ENCODE peak calls at places on chromosome 6, in seven cellular contexts. F is foreskin keratinocyte, V is brain microvascular endothelial cell, T is fibroblast of mammary gland, O is left colon, K is SK-N-DZ, A is small intestine. G is an unnamed sample.

GRCh38 chr6:11007715-11008608 is 36.1 kb downstream of the ELOVL2 start:
- DNase-seq in A (no peak), F (peak; percentile 70), O (no peak), K (no peak), T (peak; percentile 63), V (peak; percentile 48), G (no peak)

GRCh38 chr6:31558318-31558625 is 10.9 kb downstream of the NFKBIL1 start:
- DNase-seq in K (no peak), V (no peak), F (no peak), A (no peak), T (no peak), O (no peak), G (no peak)

GRCh38 chr6:6742535-6742934 is 154.0 kb downstream of the LY86 start:
- DNase-seq in O (no peak), F (no peak), A (no peak), K (no peak), V (no peak), T (no peak), G (no peak)

GRCh38 chr6:27684264-27685211 is 211.6 kb upstream of the ZNF184 start:
- DNase-seq in K (peak; percentile 21), V (peak; percentile 94), A (peak; percentile 42), O (peak; percentile 56), T (peak; percentile 90), F (peak; percentile 94), G (peak; percentile 86)

GRCh38 chr6:39062014-39062740 is 13.6 kb downstream of the GLP1R start:
- DNase-seq in T (no peak), K (peak; percentile 10), F (no peak), V (no peak), O (no peak), A (no peak), G (no peak)

GRCh38 chr6:38805682-38806081 is 90.6 kb downstream of the DNAH8 start:
- DNase-seq in F (no peak), A (peak; percentile 69), V (no peak), K (no peak), T (no peak), O (no peak), G (no peak)

GRCh38 chr6:131281471-131282270 is 146.4 kb downstream of the AKAP7 start:
- DNase-seq in F (no peak), T (peak; percentile 23), V (peak; percentile 16), A (peak; percentile 55), O (peak; percentile 36), K (no peak), G (no peak)

GRCh38 chr6:19837511-19838441 is 606 bp downstream of the ID4 start:
- DNase-seq in T (no peak), A (peak; percentile 17), K (peak; percentile 40), V (no peak), F (no peak), O (peak; percentile 44), G (no peak)

GRCh38 chr6:88512951-88513350 is 346.8 kb upstream of the CNR1 start:
- DNase-seq in A (no peak), K (no peak), F (peak; percentile 11), O (no peak), T (no peak), V (no peak), G (no peak)

GRCh38 chr6:100664274-100665040 is 199.7 kb upstream of the SIM1 start:
- DNase-seq in V (no peak), O (no peak), F (peak; percentile 21), A (peak; percentile 22), K (peak; percentile 9), T (peak; percentile 63), G (no peak)

GRCh38 chr6:56866917-56867522 is 87.9 kb upstream of the BEND6 start:
- DNase-seq in O (no peak), K (no peak), A (no peak), F (peak; percentile 10), T (peak; percentile 61), V (peak; percentile 29), G (no peak)

GRCh38 chr6:19153270-19153980 is 683.7 kb upstream of the ID4 start:
- DNase-seq in F (no peak), V (peak; percentile 76), T (peak; percentile 20), K (no peak), O (no peak), A (no peak), G (no peak)

GRCh38 chr6:138129190-138129589 is 22.0 kb upstream of the PERP start:
- DNase-seq in A (no peak), T (no peak), F (no peak), K (no peak), O (no peak), V (no peak), G (no peak)

GRCh38 chr6:20564269-20564668 is 30.0 kb downstream of the CDKAL1 start:
- DNase-seq in A (peak; percentile 18), V (no peak), F (peak; percentile 20), T (peak; percentile 35), O (no peak), K (no peak), G (no peak)

GRCh38 chr6:75204222-75204958 is 1.5 kb downstream of the COL12A1 start:
- DNase-seq in V (peak; percentile 91), K (peak; percentile 72), F (peak; percentile 85), O (peak; percentile 63), A (peak; percentile 54), T (peak; percentile 96), G (peak; percentile 75)

GRCh38 chr6:170371588-170371987 is 65.0 kb downstream of the FAM120B start:
- DNase-seq in A (no peak), V (no peak), K (peak; percentile 73), T (no peak), O (no peak), F (no peak), G (no peak)

GRCh38 chr6:1029196-1029595 is 282.7 kb upstream of the FOXQ1 start:
- DNase-seq in V (no peak), A (no peak), K (no peak), O (no peak), T (no peak), F (no peak), G (no peak)

GRCh38 chr6:6728169-6728941 is 139.8 kb downstream of the LY86 start:
- DNase-seq in F (no peak), K (no peak), O (no peak), V (no peak), T (no peak), A (no peak), G (no peak)

GRCh38 chr6:38943964-38944363 is 104.6 kb upstream of the GLP1R start:
- DNase-seq in K (no peak), T (no peak), V (no peak), A (no peak), F (no peak), O (no peak), G (no peak)

GRCh38 chr6:79712144-79712543 is 81.0 kb downstream of the SH3BGRL2 start:
- DNase-seq in V (no peak), O (no peak), K (no peak), T (no peak), F (no peak), A (no peak), G (no peak)

GRCh38 chr6:111793711-111794111 is 79.5 kb downstream of the FYN start:
- DNase-seq in K (peak; percentile 87), T (no peak), O (peak; percentile 16), V (no peak), A (peak; percentile 49), F (no peak), G (no peak)

GRCh38 chr6:3325210-3325609 is 66.5 kb downstream of the PSMG4 start:
- DNase-seq in O (no peak), T (peak; percentile 72), V (peak; percentile 63), K (peak; percentile 39), A (no peak), F (no peak), G (no peak)

GRCh38 chr6:105893741-105894140 is 192.4 kb upstream of the PRDM1 start:
- DNase-seq in V (no peak), A (no peak), T (no peak), O (peak; percentile 28), K (no peak), F (no peak), G (no peak)

GRCh38 chr6:152750694-152751093 is at the start of gene VIP:
- DNase-seq in T (peak; percentile 36), A (no peak), F (peak; percentile 42), O (no peak), V (peak; percentile 27), K (peak; percentile 57), G (peak; percentile 54)

GRCh38 chr6:151616091-151616513 is 122.3 kb downstream of the CCDC170 start:
- DNase-seq in K (peak; percentile 12), F (no peak), V (no peak), A (no peak), T (no peak), O (no peak), G (no peak)